ENCODE peak calls at places on chromosomes 6 and 20, in seven cellular contexts. G is activated B cell treated with CpG ODN at 0.5 μM for 24 hours; H is activated CD4-positive, alpha-beta T cell treated with anti-CD3 and anti-CD28 coated beads for 36 hours; J is HCT116; V is right lobe of liver; I is left lung; D is B cell. U is an unnamed sample.

GRCh38 chr6:56714982-56715456 is 72.3 kb upstream of the DST start:
- DNase-seq in G (no peak), H (no peak), J (peak), V (no peak), I (no peak), D (no peak), U (no peak)

GRCh38 chr20:3565851-3566250 is 95.0 kb downstream of the ATRN start:
- DNase-seq in G (no peak), H (no peak), J (no peak), V (no peak), I (no peak), D (no peak), U (no peak)

GRCh38 chr6:82363368-82364086 is at the start of gene TPBG:
- DNase-seq in G (no peak), H (peak), J (peak), V (peak), I (peak), D (no peak), U (peak)

GRCh38 chr20:20038586-20038985 is 13.7 kb downstream of the CRNKL1 start:
- DNase-seq in G (no peak), H (no peak), J (no peak), V (no peak), I (no peak), D (no peak), U (no peak)

GRCh38 chr20:46811328-46812084 is 83.1 kb upstream of the EYA2 start:
- DNase-seq in G (no peak), H (no peak), J (no peak), V (no peak), I (no peak), D (no peak), U (peak)

GRCh38 chr6:26156105-26156849 is 69.0 kb downstream of the HFE start:
- DNase-seq in G (peak), H (peak), J (peak), V (peak), I (peak), D (peak), U (peak)

GRCh38 chr6:9204171-9204570 is 768.8 kb upstream of the SLC35B3 start:
- DNase-seq in G (no peak), H (no peak), J (peak), V (no peak), I (no peak), D (no peak), U (no peak)

GRCh38 chr6:131729550-131729949 is 18.7 kb upstream of the CTAGE9 start:
- DNase-seq in G (no peak), H (no peak), J (no peak), V (no peak), I (no peak), D (no peak), U (no peak)

GRCh38 chr6:156912431-156912830 is 135.3 kb downstream of the ARID1B start:
- DNase-seq in G (no peak), H (no peak), J (no peak), V (no peak), I (no peak), D (peak), U (no peak)

GRCh38 chr6:139240161-139241010 is 51.4 kb downstream of the TXLNB start:
- DNase-seq in G (no peak), H (no peak), J (no peak), V (no peak), I (no peak), D (no peak), U (no peak)

GRCh38 chr20:49775229-49775693 is 37.4 kb upstream of the SLC9A8 start:
- DNase-seq in G (no peak), H (peak), J (peak), V (no peak), I (peak), D (no peak), U (no peak)

GRCh38 chr6:138028893-138029292 is 78.3 kb downstream of the PERP start:
- DNase-seq in G (no peak), H (no peak), J (no peak), V (no peak), I (no peak), D (no peak), U (no peak)

GRCh38 chr20:25867776-25868649 is 171.4 kb upstream of the ZNF337 start:
- DNase-seq in G (peak), H (peak), J (no peak), V (peak), I (peak), D (peak), U (no peak)

GRCh38 chr6:13272131-13273046 is 55.9 kb downstream of the TBC1D7 start:
- DNase-seq in G (peak), H (no peak), J (no peak), V (peak), I (peak), D (peak), U (no peak)

GRCh38 chr20:45061244-45061643 is 39.7 kb downstream of the KCNS1 start:
- DNase-seq in G (no peak), H (peak), J (peak), V (no peak), I (no peak), D (no peak), U (no peak)

GRCh38 chr6:34982424-34982852 is 93.4 kb downstream of the ANKS1A start:
- DNase-seq in G (no peak), H (no peak), J (no peak), V (peak), I (no peak), D (no peak), U (no peak)

GRCh38 chr20:24483435-24484080 is 14.1 kb downstream of the SYNDIG1 start:
- DNase-seq in G (no peak), H (no peak), J (no peak), V (no peak), I (no peak), D (no peak), U (no peak)

GRCh38 chr6:25883991-25884390 is 9.9 kb upstream of the SLC17A3 start:
- DNase-seq in G (no peak), H (no peak), J (no peak), V (peak), I (no peak), D (no peak), U (no peak)

GRCh38 chr6:139713911-139714527 is 339.6 kb upstream of the CITED2 start:
- DNase-seq in G (no peak), H (no peak), J (no peak), V (no peak), I (no peak), D (no peak), U (no peak)

GRCh38 chr6:39102024-39102820 is 12.8 kb downstream of the SAYSD1 start:
- DNase-seq in G (no peak), H (peak), J (no peak), V (no peak), I (no peak), D (no peak), U (no peak)

GRCh38 chr6:169098136-169098535 is 155.5 kb downstream of the THBS2 start:
- DNase-seq in G (no peak), H (no peak), J (no peak), V (no peak), I (no peak), D (no peak), U (no peak)

GRCh38 chr6:106731144-106731842 is 101.9 kb downstream of the QRSL1 start:
- DNase-seq in G (no peak), H (no peak), J (no peak), V (peak), I (no peak), D (no peak), U (no peak)

GRCh38 chr6:62775427-62776022 is 435.7 kb upstream of the FKBP1C start:
- DNase-seq in G (no peak), H (no peak), J (peak), V (no peak), I (no peak), D (no peak), U (no peak)

GRCh38 chr20:63064310-63064709 is 57.5 kb upstream of the BHLHE23 start:
- DNase-seq in G (no peak), H (peak), J (no peak), V (peak), I (peak), D (peak), U (peak)

GRCh38 chr6:43943781-43944250 is 173.8 kb downstream of the VEGFA start:
- DNase-seq in G (no peak), H (no peak), J (no peak), V (peak), I (peak), D (no peak), U (no peak)

GRCh38 chr6:83853178-83853967 is at the start of gene RIPPLY2:
- DNase-seq in G (no peak), H (peak), J (no peak), V (peak), I (no peak), D (no peak), U (peak)

GRCh38 chr6:39543950-39544349 is 181.3 kb downstream of the KIF6 start:
- DNase-seq in G (no peak), H (no peak), J (no peak), V (no peak), I (no peak), D (no peak), U (no peak)

GRCh38 chr6:98832282-98833100 is 1.9 kb upstream of the POU3F2 start:
- DNase-seq in G (no peak), H (peak), J (no peak), V (no peak), I (no peak), D (no peak), U (peak)

GRCh38 chr6:57247603-57248002 is 25.5 kb upstream of the RAB23 start:
- DNase-seq in G (no peak), H (no peak), J (no peak), V (no peak), I (no peak), D (no peak), U (no peak)

GRCh38 chr20:10603971-10604864 is 69.6 kb downstream of the JAG1 start:
- DNase-seq in G (no peak), H (no peak), J (peak), V (no peak), I (peak), D (no peak), U (no peak)

U was measured in D341Med.